ENCODE peak calls at places on chromosomes 7 and 10, in seven cellular contexts. S, O, F, Q, D, Y and J are unnamed samples.

GRCh38 chr10:68406815-68407585 is at the start of gene RUFY2:
- DNase-seq in S (peak), D (peak), Y (peak), O (peak), F (peak), Q (peak), J (peak)

GRCh38 chr7:87231243-87231642 is 11.7 kb upstream of the TMEM243 start:
- DNase-seq in D (no peak), S (no peak), Q (no peak), O (peak), Y (no peak), F (no peak), J (no peak)

GRCh38 chr7:46859963-46860475 is 721.9 kb downstream of the TNS3 start:
- DNase-seq in Y (no peak), S (no peak), F (no peak), D (no peak), Q (no peak), O (no peak), J (no peak)

GRCh38 chr7:135886334-135887132 is 90.6 kb downstream of the MTPN start:
- DNase-seq in O (no peak), Y (no peak), F (no peak), Q (no peak), D (no peak), S (no peak), J (no peak)

GRCh38 chr10:69353981-69354635 is 62.6 kb downstream of the TACR2 start:
- DNase-seq in O (no peak), D (no peak), S (no peak), Y (no peak), Q (no peak), F (no peak), J (no peak)

GRCh38 chr10:3455385-3456334 is 283.1 kb upstream of the PITRM1 start:
- DNase-seq in D (no peak), O (no peak), Y (no peak), F (no peak), S (no peak), Q (no peak), J (no peak)

GRCh38 chr7:29084832-29085231 is 61.5 kb downstream of the CPVL start:
- DNase-seq in S (no peak), F (no peak), Q (no peak), O (no peak), D (no peak), Y (no peak), J (no peak)

GRCh38 chr10:8428654-8429053 is 374.2 kb downstream of the GATA3 start:
- DNase-seq in S (no peak), Y (no peak), F (no peak), D (no peak), Q (no peak), O (no peak), J (no peak)

GRCh38 chr7:26346611-26347200 is 55.0 kb downstream of the SNX10 start:
- DNase-seq in D (no peak), Q (no peak), Y (no peak), F (no peak), O (no peak), S (no peak), J (no peak)

GRCh38 chr7:132410385-132410784 is 165.9 kb downstream of the PLXNA4 start:
- DNase-seq in D (no peak), O (no peak), F (no peak), Y (no peak), S (no peak), Q (no peak), J (no peak)

GRCh38 chr10:102678842-102679289 is 34.6 kb downstream of the TRIM8 start:
- DNase-seq in S (no peak), Y (peak), Q (peak), F (no peak), O (peak), D (no peak), J (no peak)

GRCh38 chr10:72480861-72481260 is 126.1 kb upstream of the DNAJB12 start:
- DNase-seq in O (no peak), Y (no peak), D (no peak), F (no peak), S (no peak), Q (no peak), J (no peak)

GRCh38 chr10:79113827-79114226 is 45.1 kb downstream of the ZMIZ1 start:
- DNase-seq in Y (no peak), Q (no peak), D (no peak), O (no peak), F (no peak), S (no peak), J (no peak)

GRCh38 chr10:79118286-79119202 is 49.8 kb downstream of the ZMIZ1 start:
- DNase-seq in O (no peak), S (no peak), Q (no peak), D (no peak), F (no peak), Y (no peak), J (no peak)

GRCh38 chr10:79116801-79117723 is 48.3 kb downstream of the ZMIZ1 start:
- DNase-seq in O (peak), D (peak), Y (peak), Q (no peak), S (no peak), F (no peak), J (no peak)

GRCh38 chr10:79115302-79115701 is 46.5 kb downstream of the ZMIZ1 start:
- DNase-seq in S (no peak), Y (no peak), O (no peak), Q (no peak), F (no peak), D (no peak), J (no peak)

GRCh38 chr10:79116363-79116762 is 47.6 kb downstream of the ZMIZ1 start:
- DNase-seq in Q (no peak), Y (no peak), O (no peak), F (no peak), D (no peak), S (no peak), J (no peak)
- H3K4me3 ChIP-seq in Q (no peak), Y (no peak), O (peak), F (no peak), D (no peak), S (no peak), J (no peak)

DNA sequence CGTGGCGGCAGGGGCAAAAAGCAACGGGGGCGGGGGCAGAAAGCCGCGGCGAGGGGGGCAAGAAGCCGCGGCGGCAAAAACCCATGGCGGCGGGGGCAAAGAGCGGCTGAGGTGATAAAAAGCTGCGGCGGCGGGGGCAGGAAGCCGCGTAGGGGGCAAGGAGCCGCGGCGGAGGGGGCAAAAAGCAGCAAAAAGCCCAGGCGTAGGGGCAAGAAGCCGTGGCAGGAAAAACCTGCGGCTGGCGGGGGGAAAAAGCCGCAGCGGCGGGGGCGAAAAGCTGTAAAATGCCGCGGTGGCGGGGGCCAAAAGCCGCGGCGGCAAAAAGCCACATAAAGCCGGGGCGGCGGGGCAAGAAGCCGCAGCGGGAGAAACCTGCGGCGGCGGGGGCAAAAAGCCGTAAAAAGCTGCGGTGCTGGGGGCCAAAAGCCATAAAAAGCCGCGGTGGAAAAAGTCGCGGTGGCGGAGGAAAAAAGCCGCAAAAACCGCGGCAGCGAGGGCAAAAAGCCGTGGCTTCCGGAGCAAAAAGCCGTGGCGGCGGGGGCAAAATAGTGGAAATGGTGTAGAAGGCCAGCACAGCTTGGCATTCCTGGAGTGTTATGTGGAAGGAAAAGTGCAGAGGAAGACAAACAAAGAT is 487.8 kb downstream of the ZNF33B start:
- DNase-seq in Y (no peak), Q (no peak), O (no peak), S (no peak), D (no peak), F (no peak), J (no peak)
- TF ChIP-seq CTCF in Y (no peak), Q (no peak), O (no peak), S (no peak), D (no peak), F (no peak), J (no peak)

DNA sequence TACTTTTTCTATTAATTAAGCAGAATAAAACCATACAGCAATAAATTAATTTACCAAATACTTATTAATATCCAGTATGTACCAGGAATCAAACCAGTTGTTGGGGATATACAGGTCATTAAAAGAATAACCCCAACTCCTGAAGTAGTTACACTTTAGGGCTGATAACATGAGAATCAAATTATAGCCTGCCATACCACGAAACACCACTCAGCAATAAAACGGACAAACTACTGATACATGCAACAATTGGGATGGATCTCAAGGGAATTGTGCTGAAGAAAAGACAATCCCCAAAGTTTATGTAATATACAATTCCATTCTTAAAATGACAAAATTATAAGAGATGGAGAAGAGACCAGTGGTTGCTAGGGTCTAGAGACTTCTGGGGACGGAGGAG is 22.7 kb downstream of the MCMBP start:
- DNase-seq in Y (no peak), S (no peak), D (no peak), F (no peak), O (no peak), Q (no peak), J (no peak)
- H3K4me3 ChIP-seq in Y (no peak), S (no peak), D (no peak), F (no peak), O (no peak), Q (no peak), J (no peak)

GRCh38 chr7:94276797-94277196 is 117.9 kb upstream of the COL1A2 start:
- DNase-seq in S (no peak), O (no peak), Q (peak), Y (no peak), F (no peak), D (no peak), J (peak)
- TF ChIP-seq CTCF in S (peak), O (peak), Q (peak), Y (peak), F (no peak), D (no peak), J (peak)

DNA sequence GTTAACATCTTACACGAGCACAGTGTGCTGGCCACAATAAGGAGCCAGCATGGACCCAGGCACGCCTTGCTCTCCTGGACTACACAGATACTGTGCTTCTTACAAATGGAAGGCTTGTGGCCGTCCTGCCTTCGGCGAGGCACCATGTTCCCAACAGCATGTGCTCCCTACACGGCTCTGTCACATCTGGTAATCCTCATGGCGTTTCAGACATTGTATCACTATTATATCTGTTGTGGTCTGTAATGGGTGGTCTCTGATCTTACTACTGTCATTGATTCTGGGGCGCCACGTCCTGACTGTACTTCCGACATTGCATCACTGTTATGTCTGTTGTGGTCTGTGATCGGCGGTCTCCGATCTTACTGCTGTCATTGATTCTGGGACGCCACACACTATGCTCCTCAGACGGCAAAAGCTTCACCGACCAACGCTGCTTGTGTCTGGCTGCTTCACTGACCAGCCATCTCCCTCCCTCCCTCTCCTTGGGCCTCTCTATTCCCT is 195.4 kb downstream of the MAD1L1 start:
- DNase-seq in Q (no peak), S (no peak), O (peak), F (peak), D (no peak), Y (peak), J (no peak)
- H3K4me3 ChIP-seq in Q (peak), S (peak), O (peak), F (peak), D (no peak), Y (peak), J (no peak)

DNA sequence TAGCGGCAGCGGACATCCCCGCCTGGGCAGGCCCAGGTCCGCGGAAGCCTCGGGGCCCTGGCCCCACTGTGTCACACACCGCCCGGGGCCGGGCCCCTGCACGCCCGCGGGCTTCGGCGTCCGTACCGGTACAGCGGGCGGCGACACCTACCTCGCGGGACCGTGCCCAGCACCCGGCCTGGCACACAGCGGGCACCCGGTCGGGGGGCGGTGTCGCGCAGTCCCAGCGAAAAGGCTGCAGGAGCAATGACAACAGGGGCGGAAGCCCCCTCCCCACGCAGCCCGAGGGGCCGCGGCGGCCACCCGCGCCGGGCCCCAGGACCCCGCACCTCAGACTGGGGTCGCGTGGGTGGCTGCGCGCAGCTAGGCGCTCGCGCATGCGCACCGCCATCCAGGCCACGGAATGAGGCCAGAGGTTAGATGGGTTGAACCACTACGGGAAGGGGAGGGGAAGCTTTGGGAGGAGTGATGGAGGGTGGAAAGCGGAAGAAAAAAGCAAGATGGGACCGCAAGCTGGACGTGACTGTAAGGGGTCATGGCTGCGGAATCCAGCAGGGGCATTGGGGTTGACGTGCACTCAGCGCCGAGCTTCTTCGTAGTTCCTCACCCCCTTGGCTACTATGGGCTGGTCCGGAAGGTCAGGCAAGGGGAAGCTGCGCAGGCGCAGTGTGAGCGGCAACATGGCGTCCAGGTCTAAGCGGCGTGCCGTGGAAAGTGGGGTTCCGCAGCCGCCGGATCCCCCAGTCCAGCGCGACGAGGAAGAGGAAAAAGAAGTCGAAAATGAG is at the start of the genes BCCIP and UROS:
- DNase-seq in F (peak), S (peak), Y (peak), Q (peak), D (peak), O (peak), J (peak)
- TF ChIP-seq CTCF in F (no peak), S (no peak), Y (no peak), Q (no peak), D (no peak), O (no peak), J (no peak)

GRCh38 chr10:11225935-11226334 is 208.3 kb downstream of the CELF2 start:
- DNase-seq in Y (no peak), O (no peak), Q (no peak), F (peak), S (peak), D (no peak), J (no peak)
- H3K4me3 ChIP-seq in Y (no peak), O (no peak), Q (no peak), F (no peak), S (no peak), D (no peak), J (no peak)

GRCh38 chr10:101067356-101068083 is 5.7 kb downstream of the KAZALD1 start:
- DNase-seq in F (peak), O (peak), S (no peak), D (peak), Q (peak), Y (peak), J (peak)
- TF ChIP-seq CTCF in F (peak), O (peak), S (peak), D (no peak), Q (peak), Y (peak), J (peak)

GRCh38 chr10:18651324-18652007 is at the start of gene NSUN6:
- DNase-seq in D (peak), Q (peak), F (peak), Y (peak), S (peak), O (peak), J (peak)

GRCh38 chr10:18647945-18648344 is 3.4 kb downstream of the NSUN6 start:
- DNase-seq in D (no peak), O (no peak), Y (no peak), Q (no peak), S (no peak), F (no peak), J (no peak)

GRCh38 chr10:18647151-18647550 is 4.2 kb downstream of the NSUN6 start:
- DNase-seq in Q (no peak), S (no peak), O (no peak), D (no peak), F (no peak), Y (no peak), J (no peak)

GRCh38 chr10:18650618-18651017 is 769 bp downstream of the NSUN6 start:
- DNase-seq in D (no peak), Q (peak), O (no peak), S (no peak), F (no peak), Y (no peak), J (no peak)

DNA sequence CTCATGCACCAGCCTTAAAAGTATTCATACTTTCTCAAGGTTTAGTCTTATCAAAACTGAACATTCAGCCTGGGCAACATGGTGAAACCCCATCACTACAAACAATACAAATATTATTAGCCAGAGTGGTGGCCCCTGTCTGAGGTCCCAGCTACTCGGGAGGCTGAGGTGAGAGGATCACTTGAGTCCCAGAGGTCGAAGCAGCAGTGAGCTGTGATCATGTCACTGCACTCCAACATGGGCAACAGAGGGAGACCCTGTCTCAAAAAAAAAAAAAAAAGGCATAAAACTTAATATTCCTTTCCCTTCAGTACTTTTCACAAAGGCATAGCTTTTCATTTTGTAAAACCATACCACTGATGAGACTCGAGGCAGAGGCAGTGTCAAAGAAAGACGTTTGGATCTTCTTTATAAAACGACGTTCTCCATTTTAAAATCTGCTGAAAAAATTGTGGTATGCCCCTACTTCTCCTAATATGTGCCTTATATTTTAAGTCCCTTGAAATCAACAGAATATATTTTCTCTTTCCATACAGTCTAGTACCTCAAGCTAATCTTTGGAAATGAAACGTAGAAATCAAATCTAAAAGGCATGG is 1.9 kb downstream of the NSUN6 start:
- DNase-seq in D (no peak), F (no peak), O (no peak), Y (no peak), S (no peak), Q (peak), J (no peak)
- H3K4me3 ChIP-seq in D (no peak), F (no peak), O (no peak), Y (no peak), S (no peak), Q (peak), J (peak)

GRCh38 chr10:77904110-77904860 is 22.3 kb downstream of the DLG5 start:
- DNase-seq in F (no peak), S (no peak), D (no peak), O (no peak), Q (no peak), Y (no peak), J (no peak)
- TF ChIP-seq CTCF in F (no peak), S (no peak), D (no peak), O (no peak), Q (no peak), Y (no peak), J (no peak)